ENCODE peak calls at places on chromosome 10, in ten cellular contexts. O is heart right ventricle, P is right cardiac atrium, V is PC-9, G is ascending aorta, R is A549, K is DND-41, A is GM23248, J is spleen, U is endodermal cell. N is an unnamed sample. For H3K4me1, the result is how much of the 10 kb centered on the place peaks cover.

GRCh38 chr10:5545778-5546710 is 21.3 kb downstream of the CALML3 start:
- DNase-seq in O (peak), P (peak), V (peak), G (peak), R (peak), K (no peak), A (no peak), J (peak), U (peak), N (no peak)

GRCh38 chr10:96770987-96771386 is 50.7 kb upstream of the PIK3AP1 start:
- DNase-seq in O (no peak), P (no peak), V (no peak), G (no peak), R (no peak), K (no peak), A (no peak), J (no peak), U (no peak), N (no peak)

GRCh38 chr10:132845780-132846595 is 60.0 kb upstream of the NKX6-2 start:
- DNase-seq in O (no peak), P (no peak), V (no peak), G (no peak), R (no peak), K (no peak), A (no peak), J (peak), U (peak), N (no peak)

GRCh38 chr10:96133135-96133534 is 3.0 kb downstream of the ZNF518A start:
- DNase-seq in O (no peak), P (no peak), V (no peak), G (no peak), R (no peak), K (no peak), A (peak), J (no peak), U (no peak), N (no peak)

GRCh38 chr10:119412831-119413737 is 129.4 kb downstream of the RGS10 start:
- DNase-seq in O (no peak), P (peak), V (no peak), G (no peak), R (no peak), K (no peak), A (peak), J (no peak), U (peak), N (no peak)

GRCh38 chr10:128932071-128932820 is 534.8 kb upstream of the MGMT start:
- DNase-seq in O (no peak), P (no peak), V (no peak), G (no peak), R (no peak), K (no peak), A (no peak), J (no peak), U (no peak), N (no peak)

GRCh38 chr10:52729259-52730104 is 43.1 kb downstream of the MBL2 start:
- DNase-seq in O (no peak), P (no peak), V (peak), G (no peak), R (peak), K (no peak), A (peak), J (no peak), U (no peak), N (no peak)

GRCh38 chr10:12631216-12631615 is 281.9 kb downstream of the CAMK1D start:
- DNase-seq in O (no peak), P (no peak), V (no peak), G (no peak), R (peak), K (no peak), A (peak), J (no peak), U (no peak), N (no peak)

GRCh38 chr10:123663522-123663921 is 2.6 kb upstream of the GPR26 start:
- DNase-seq in O (no peak), P (no peak), V (no peak), G (no peak), R (no peak), K (no peak), A (no peak), J (no peak), U (no peak), N (no peak)

GRCh38 chr10:43890124-43890523 is 241.4 kb upstream of the ZNF32 start:
- DNase-seq in O (no peak), P (no peak), V (no peak), G (no peak), R (no peak), K (no peak), A (peak), J (no peak), U (no peak), N (no peak)

GRCh38 chr10:3776796-3777571 is 8.0 kb downstream of the KLF6 start:
- DNase-seq in O (no peak), P (peak), V (peak), G (peak), R (peak), K (peak), A (peak), J (no peak), U (peak), N (peak)

GRCh38 chr10:93412801-93413200 is 69.3 kb downstream of the MYOF start:
- DNase-seq in O (no peak), P (peak), V (no peak), G (no peak), R (no peak), K (peak), A (no peak), J (no peak), U (no peak), N (peak)
- H3K27ac ChIP-seq in O (peak), P (no peak), V (no peak), G (no peak), R (no peak), K (peak), A (no peak), J (peak), U (no peak), N (peak)

GRCh38 chr10:23648618-23649017 is 209.7 kb downstream of the OTUD1 start:
- DNase-seq in O (no peak), P (no peak), V (no peak), G (no peak), R (no peak), K (no peak), A (no peak), J (no peak), U (no peak), N (no peak)
- H3K4me3 ChIP-seq in O (no peak), P (no peak), V (no peak), G (no peak), R (no peak), K (no peak), A (no peak), J (no peak), U (no peak), N (no peak)

GRCh38 chr10:30491204-30491603 is 57.2 kb downstream of the MAP3K8 start:
- DNase-seq in O (no peak), P (peak), V (peak), G (no peak), R (no peak), K (no peak), A (peak), J (no peak), U (no peak), N (no peak)

GRCh38 chr10:30494558-30494957 is 60.6 kb downstream of the MAP3K8 start:
- DNase-seq in O (no peak), P (no peak), V (no peak), G (no peak), R (no peak), K (no peak), A (no peak), J (no peak), U (no peak), N (no peak)

GRCh38 chr10:30493609-30494530 is 59.9 kb downstream of the MAP3K8 start:
- DNase-seq in O (peak), P (peak), V (peak), G (peak), R (peak), K (no peak), A (peak), J (peak), U (no peak), N (no peak)

GRCh38 chr10:30490289-30491000 is 56.5 kb downstream of the MAP3K8 start:
- DNase-seq in O (no peak), P (no peak), V (no peak), G (no peak), R (no peak), K (no peak), A (no peak), J (no peak), U (no peak), N (no peak)

DNA sequence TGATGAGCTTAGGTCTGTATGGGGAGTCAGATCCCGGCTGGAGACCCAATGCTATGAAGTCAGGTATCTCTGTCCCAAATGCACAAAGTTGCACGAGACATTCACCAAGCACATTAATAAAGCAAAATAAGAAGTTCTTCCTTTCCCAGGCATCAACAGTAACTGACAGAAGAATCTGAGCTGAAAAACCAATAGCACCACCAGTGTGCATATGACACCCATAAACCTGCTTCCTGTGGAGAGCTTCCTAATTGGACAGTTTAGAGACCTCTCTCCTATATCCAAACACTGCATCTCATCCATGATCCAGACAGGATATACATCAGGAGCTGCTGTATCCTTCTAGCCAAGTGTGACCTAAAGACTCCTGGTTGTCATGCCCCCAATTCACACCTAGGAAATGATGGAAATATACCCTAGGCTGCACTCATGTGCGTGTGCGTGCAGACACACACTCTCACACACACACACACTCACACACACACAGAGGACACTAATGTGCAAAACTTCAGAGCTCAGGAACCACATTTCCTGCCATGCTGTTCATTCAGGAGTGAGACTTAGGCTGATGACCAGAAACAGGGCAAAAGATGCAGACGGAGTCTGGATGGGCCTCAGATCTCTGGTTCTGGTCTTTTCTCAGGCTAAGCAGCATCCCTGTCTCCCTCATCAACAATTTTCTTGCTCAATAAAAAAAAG is 58.0 kb downstream of the MAP3K8 start:
- DNase-seq in O (no peak), P (no peak), V (no peak), G (no peak), R (no peak), K (no peak), A (no peak), J (no peak), U (no peak), N (no peak)
- H3K4me1 ChIP-seq in O (under half), P (under half), V (under half), G (under half), R (under half), K (under half), A (under half), J (half or more), U (under half), N (under half)

GRCh38 chr10:72276421-72277339 is 3.0 kb downstream of the DDIT4 start:
- DNase-seq in O (no peak), P (peak), V (peak), G (no peak), R (peak), K (no peak), A (peak), J (no peak), U (no peak), N (no peak)

GRCh38 chr10:72276013-72276387 is 2.3 kb downstream of the DDIT4 start:
- DNase-seq in O (no peak), P (peak), V (peak), G (no peak), R (peak), K (no peak), A (no peak), J (no peak), U (no peak), N (no peak)

GRCh38 chr10:72274730-72275350 is 1.1 kb downstream of the DDIT4 start:
- DNase-seq in O (peak), P (peak), V (peak), G (no peak), R (peak), K (peak), A (peak), J (peak), U (peak), N (peak)

GRCh38 chr10:72274213-72274729 is 547 bp downstream of the DDIT4 start:
- DNase-seq in O (peak), P (peak), V (no peak), G (no peak), R (no peak), K (no peak), A (no peak), J (peak), U (no peak), N (no peak)

DNA sequence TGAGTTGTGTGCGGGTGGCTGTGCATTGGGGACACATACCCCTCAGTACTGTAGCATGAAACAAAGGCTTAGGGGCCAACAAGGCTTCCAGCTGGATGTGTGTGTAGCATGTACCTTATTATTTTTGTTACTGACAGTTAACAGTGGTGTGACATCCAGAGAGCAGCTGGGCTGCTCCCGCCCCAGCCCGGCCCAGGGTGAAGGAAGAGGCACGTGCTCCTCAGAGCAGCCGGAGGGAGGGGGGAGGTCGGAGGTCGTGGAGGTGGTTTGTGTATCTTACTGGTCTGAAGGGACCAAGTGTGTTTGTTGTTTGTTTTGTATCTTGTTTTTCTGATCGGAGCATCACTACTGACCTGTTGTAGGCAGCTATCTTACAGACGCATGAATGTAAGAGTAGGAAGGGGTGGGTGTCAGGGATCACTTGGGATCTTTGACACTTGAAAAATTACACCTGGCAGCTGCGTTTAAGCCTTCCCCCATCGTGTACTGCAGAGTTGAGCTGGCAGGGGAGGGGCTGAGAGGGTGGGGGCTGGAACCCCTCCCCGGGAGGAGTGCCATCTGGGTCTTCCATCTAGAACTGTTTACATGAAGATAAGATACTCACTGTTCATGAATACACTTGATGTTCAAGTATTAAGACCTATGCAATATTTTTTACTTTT is 1.8 kb downstream of the DDIT4 start:
- DNase-seq in O (peak), P (peak), V (no peak), G (no peak), R (peak), K (peak), A (no peak), J (no peak), U (no peak), N (no peak)
- H3K27ac ChIP-seq in O (peak), P (peak), V (peak), G (peak), R (peak), K (peak), A (peak), J (peak), U (peak), N (peak)

DNA sequence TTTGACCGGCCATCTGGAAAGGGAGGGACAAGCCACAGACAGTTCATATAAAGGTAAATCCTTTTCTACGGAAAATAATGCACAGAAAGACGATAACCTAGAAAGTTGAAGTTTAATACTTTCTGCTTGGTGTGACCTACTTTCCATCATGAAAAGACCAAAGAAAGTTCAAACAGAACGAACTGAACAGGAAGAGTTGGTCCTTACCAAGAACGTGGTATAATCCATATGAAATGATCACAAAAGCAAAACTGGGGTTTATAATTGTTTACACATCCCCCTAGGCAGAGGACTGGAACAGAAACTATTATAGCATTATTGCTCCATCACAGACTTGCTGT is 105.4 kb downstream of the ST8SIA6 start:
- DNase-seq in O (no peak), P (no peak), V (no peak), G (no peak), R (no peak), K (no peak), A (no peak), J (no peak), U (no peak), N (no peak)
- H3K4me3 ChIP-seq in O (no peak), P (peak), V (peak), G (peak), R (no peak), K (no peak), A (peak), J (no peak), U (no peak), N (no peak)

GRCh38 chr10:103580011-103580410 is 86.5 kb downstream of the NEURL1 start:
- DNase-seq in O (no peak), P (no peak), V (no peak), G (no peak), R (no peak), K (no peak), A (no peak), J (no peak), U (peak), N (no peak)
- H3K4me1 ChIP-seq in O (under half), P (under half), V (under half), G (under half), R (under half), K (under half), A (under half), J (under half), U (under half), N (under half)

GRCh38 chr10:78543026-78543748 is 509.5 kb downstream of the RPS24 start:
- DNase-seq in O (no peak), P (no peak), V (peak), G (no peak), R (no peak), K (no peak), A (no peak), J (no peak), U (no peak), N (no peak)
- H3K27ac ChIP-seq in O (peak), P (peak), V (no peak), G (no peak), R (no peak), K (no peak), A (peak), J (peak), U (peak), N (no peak)

GRCh38 chr10:63520463-63521388 is 475 bp upstream of the REEP3 start:
- DNase-seq in O (peak), P (peak), V (peak), G (no peak), R (peak), K (peak), A (peak), J (no peak), U (peak), N (peak)
- H3K4me3 ChIP-seq in O (peak), P (peak), V (peak), G (peak), R (peak), K (peak), A (peak), J (peak), U (peak), N (peak)